ENCODE peak calls at places on chromosomes 13 and 19, in five cellular contexts. P, I, F, O and K are unnamed samples.

GRCh38 chr19:3034845-3035541 is 5.9 kb upstream of the TLE2 start:
- DNase-seq in P (peak; percentile 65), I (peak; percentile 53), F (no peak), O (no peak), K (peak; percentile 42)

GRCh38 chr19:4388171-4389063 is 11.9 kb downstream of the SH3GL1 start:
- DNase-seq in P (no peak), I (no peak), F (no peak), O (no peak), K (no peak)

GRCh38 chr19:14369399-14370168 is 11.7 kb upstream of the ADGRE5 start:
- DNase-seq in P (peak; percentile 96), I (no peak), F (peak; percentile 77), O (no peak), K (peak; percentile 60)

GRCh38 chr13:29474991-29475390 is 120.5 kb downstream of the SLC7A1 start:
- DNase-seq in P (no peak), I (peak; percentile 64), F (no peak), O (no peak), K (no peak)

GRCh38 chr19:55600336-55601028 is 394 bp downstream of the ZNF524 start:
- DNase-seq in P (peak; percentile 84), I (peak; percentile 75), F (no peak), O (no peak), K (peak; percentile 52)

GRCh38 chr13:40333238-40333637 is 333.2 kb downstream of the FOXO1 start:
- DNase-seq in P (no peak), I (no peak), F (no peak), O (no peak), K (no peak)

GRCh38 chr13:30978981-30979956 is 46.8 kb downstream of the TEX26 start:
- DNase-seq in P (peak; percentile 61), I (no peak), F (no peak), O (no peak), K (no peak)

GRCh38 chr19:54481326-54481930 is 8.3 kb upstream of the CDC42EP5 start:
- DNase-seq in P (peak; percentile 49), I (peak; percentile 60), F (no peak), O (no peak), K (peak; percentile 68)

GRCh38 chr13:74299688-74300087 is 165.5 kb upstream of the KLF12 start:
- DNase-seq in P (no peak), I (no peak), F (no peak), O (no peak), K (no peak)

GRCh38 chr13:110916671-110917142 is 1.8 kb upstream of the ANKRD10 start:
- DNase-seq in P (no peak), I (peak; percentile 59), F (no peak), O (no peak), K (peak; percentile 73)

GRCh38 chr13:28493740-28494536 is 990 bp downstream of the FLT1 start:
- DNase-seq in P (no peak), I (peak; percentile 57), F (no peak), O (no peak), K (peak; percentile 55)

GRCh38 chr13:74715718-74716117 is 581.5 kb upstream of the KLF12 start:
- DNase-seq in P (no peak), I (peak; percentile 70), F (no peak), O (no peak), K (peak; percentile 21)

GRCh38 chr13:49248433-49249002 is 793 bp downstream of the CDADC1 start:
- DNase-seq in P (peak; percentile 40), I (peak; percentile 61), F (peak; percentile 69), O (no peak), K (peak; percentile 46)

GRCh38 chr13:29561918-29562317 is 33.6 kb downstream of the SLC7A1 start:
- DNase-seq in P (no peak), I (no peak), F (no peak), O (no peak), K (no peak)

GRCh38 chr19:38183227-38183914 is 40.7 kb downstream of the DPF1 start:
- DNase-seq in P (no peak), I (peak; percentile 73), F (no peak), O (no peak), K (peak; percentile 83)

GRCh38 chr19:49691243-49692101 is 556 bp downstream of the CPT1C start:
- DNase-seq in P (peak; percentile 44), I (peak; percentile 91), F (no peak), O (peak; percentile 85), K (peak; percentile 96)

GRCh38 chr19:10808937-10809655 is 26.9 kb downstream of the TMED1 start:
- DNase-seq in P (peak; percentile 68), I (peak; percentile 81), F (no peak), O (no peak), K (peak; percentile 34)

GRCh38 chr19:3585301-3586123 is at the start of gene GIPC3:
- DNase-seq in P (no peak), I (no peak), F (no peak), O (no peak), K (no peak)

GRCh38 chr13:73428137-73428536 is 369.3 kb downstream of the KLF5 start:
- DNase-seq in P (peak; percentile 5), I (no peak), F (no peak), O (no peak), K (peak; percentile 19)

GRCh38 chr19:8525401-8525684 is 11.4 kb upstream of the ZNF414 start:
- DNase-seq in P (no peak), I (no peak), F (no peak), O (no peak), K (no peak)

GRCh38 chr13:37143901-37144300 is 38.4 kb upstream of the CSNK1A1L start:
- DNase-seq in P (no peak), I (peak; percentile 80), F (no peak), O (no peak), K (no peak)

GRCh38 chr19:38692458-38693379 is 45.3 kb downstream of the ACTN4 start:
- DNase-seq in P (no peak), I (peak; percentile 26), F (no peak), O (no peak), K (no peak)

GRCh38 chr19:40280608-40281221 is 4.4 kb downstream of the AKT2 start:
- DNase-seq in P (no peak), I (no peak), F (no peak), O (no peak), K (no peak)

GRCh38 chr13:50955212-50955611 is 45.6 kb downstream of the RNASEH2B start:
- DNase-seq in P (no peak), I (no peak), F (no peak), O (no peak), K (no peak)

GRCh38 chr13:24865158-24865557 is 101.2 kb downstream of the RNF17 start:
- DNase-seq in P (no peak), I (peak; percentile 20), F (no peak), O (no peak), K (no peak)

GRCh38 chr19:32224371-32225244 is 120.8 kb upstream of the ZNF507 start:
- DNase-seq in P (peak; percentile 62), I (peak; percentile 79), F (no peak), O (peak; percentile 81), K (peak; percentile 95)

GRCh38 chr13:23771966-23772365 is 117.2 kb downstream of the MIPEP start:
- DNase-seq in P (no peak), I (peak; percentile 53), F (no peak), O (no peak), K (peak; percentile 58)

GRCh38 chr13:30398601-30399072 is 23.7 kb upstream of the UBE2L5 start:
- DNase-seq in P (no peak), I (peak; percentile 43), F (no peak), O (no peak), K (no peak)

GRCh38 chr19:38035515-38036495 is 128.8 kb downstream of the SIPA1L3 start:
- DNase-seq in P (no peak), I (peak; percentile 74), F (no peak), O (no peak), K (peak; percentile 41)

GRCh38 chr13:27359203-27359821 is 65.1 kb upstream of the GTF3A start:
- DNase-seq in P (peak; percentile 80), I (peak; percentile 87), F (peak; percentile 68), O (no peak), K (peak; percentile 88)

GRCh38 chr19:49533551-49534488 is 6.0 kb downstream of the RCN3 start:
- DNase-seq in P (peak; percentile 88), I (peak; percentile 84), F (peak; percentile 76), O (peak; percentile 83), K (peak; percentile 79)

GRCh38 chr13:60765700-60766411 is 368.8 kb downstream of the TDRD3 start:
- DNase-seq in P (no peak), I (no peak), F (peak; percentile 61), O (no peak), K (no peak)

GRCh38 chr13:20412761-20413355 is 112.8 kb downstream of the CRYL1 start:
- DNase-seq in P (peak; percentile 53), I (peak; percentile 27), F (no peak), O (no peak), K (no peak)